ENCODE peak calls at places on chromosomes 3 and 15, in ten cellular contexts. One of them, this sample, is unnamed.

GRCh38 chr15:88269371-88270062 is 13.0 kb upstream of the NTRK3 start:
- DNase-seq in body of pancreas: no peak
- DNase-seq in spleen: peak
- DNase-seq in OCI-LY7: no peak
- DNase-seq in GM23248: no peak
- DNase-seq in CD4-positive, alpha-beta memory T cell: no peak
- DNase-seq in IMR-90: no peak
- DNase-seq in PC-9: no peak
- DNase-seq in CD8-positive, alpha-beta T cell: no peak
- DNase-seq in cardiac muscle cell: no peak
- DNase-seq in this sample: no peak

GRCh38 chr15:33152502-33153109 is 41.9 kb downstream of the FMN1 start:
- DNase-seq in GM23248: peak
- DNase-seq in OCI-LY7: no peak
- DNase-seq in spleen: no peak
- DNase-seq in CD4-positive, alpha-beta memory T cell: no peak
- DNase-seq in IMR-90: peak
- DNase-seq in PC-9: no peak
- DNase-seq in body of pancreas: no peak
- DNase-seq in CD8-positive, alpha-beta T cell: no peak
- DNase-seq in cardiac muscle cell: peak
- DNase-seq in this sample: peak

GRCh38 chr3:13281657-13282527 is 138.2 kb downstream of the NUP210 start:
- DNase-seq in IMR-90: no peak
- DNase-seq in CD4-positive, alpha-beta memory T cell: no peak
- DNase-seq in PC-9: peak
- DNase-seq in spleen: peak
- DNase-seq in GM23248: no peak
- DNase-seq in body of pancreas: peak
- DNase-seq in cardiac muscle cell: peak
- DNase-seq in CD8-positive, alpha-beta T cell: no peak
- DNase-seq in OCI-LY7: no peak
- DNase-seq in this sample: peak

GRCh38 chr15:64813075-64813474 is 12.4 kb downstream of the PIF1 start:
- DNase-seq in CD8-positive, alpha-beta T cell: no peak
- DNase-seq in IMR-90: peak
- DNase-seq in spleen: no peak
- DNase-seq in PC-9: no peak
- DNase-seq in OCI-LY7: no peak
- DNase-seq in cardiac muscle cell: peak
- DNase-seq in GM23248: peak
- DNase-seq in CD4-positive, alpha-beta memory T cell: no peak
- DNase-seq in body of pancreas: peak
- DNase-seq in this sample: no peak

GRCh38 chr3:149224736-149225594 is 3.3 kb upstream of the CP start:
- DNase-seq in spleen: no peak
- DNase-seq in GM23248: peak
- DNase-seq in PC-9: peak
- DNase-seq in IMR-90: peak
- DNase-seq in CD8-positive, alpha-beta T cell: no peak
- DNase-seq in body of pancreas: peak
- DNase-seq in cardiac muscle cell: peak
- DNase-seq in CD4-positive, alpha-beta memory T cell: peak
- DNase-seq in OCI-LY7: no peak
- DNase-seq in this sample: no peak

GRCh38 chr3:115688408-115688807 is 65.1 kb downstream of the GAP43 start:
- DNase-seq in CD4-positive, alpha-beta memory T cell: no peak
- DNase-seq in body of pancreas: no peak
- DNase-seq in cardiac muscle cell: no peak
- DNase-seq in GM23248: no peak
- DNase-seq in CD8-positive, alpha-beta T cell: no peak
- DNase-seq in IMR-90: no peak
- DNase-seq in OCI-LY7: no peak
- DNase-seq in PC-9: no peak
- DNase-seq in spleen: no peak
- DNase-seq in this sample: no peak

GRCh38 chr3:135161425-135161824 is 366.4 kb downstream of the EPHB1 start:
- DNase-seq in OCI-LY7: no peak
- DNase-seq in CD4-positive, alpha-beta memory T cell: no peak
- DNase-seq in cardiac muscle cell: no peak
- DNase-seq in CD8-positive, alpha-beta T cell: no peak
- DNase-seq in PC-9: no peak
- DNase-seq in body of pancreas: no peak
- DNase-seq in GM23248: no peak
- DNase-seq in IMR-90: no peak
- DNase-seq in spleen: no peak
- DNase-seq in this sample: no peak

GRCh38 chr3:96331341-96331740 is 483.1 kb upstream of the EPHA6 start:
- DNase-seq in OCI-LY7: no peak
- DNase-seq in spleen: no peak
- DNase-seq in CD4-positive, alpha-beta memory T cell: no peak
- DNase-seq in PC-9: no peak
- DNase-seq in CD8-positive, alpha-beta T cell: no peak
- DNase-seq in cardiac muscle cell: no peak
- DNase-seq in body of pancreas: no peak
- DNase-seq in GM23248: no peak
- DNase-seq in IMR-90: no peak
- DNase-seq in this sample: no peak

GRCh38 chr3:134353831-134354611 is 20.2 kb downstream of the AMOTL2 start:
- DNase-seq in CD8-positive, alpha-beta T cell: no peak
- DNase-seq in OCI-LY7: peak
- DNase-seq in body of pancreas: peak
- DNase-seq in IMR-90: no peak
- DNase-seq in PC-9: peak
- DNase-seq in spleen: peak
- DNase-seq in cardiac muscle cell: no peak
- DNase-seq in CD4-positive, alpha-beta memory T cell: no peak
- DNase-seq in GM23248: peak
- DNase-seq in this sample: no peak

GRCh38 chr3:119589087-119589773 is 8.5 kb upstream of the PLA1A start:
- DNase-seq in body of pancreas: no peak
- DNase-seq in OCI-LY7: no peak
- DNase-seq in GM23248: no peak
- DNase-seq in cardiac muscle cell: no peak
- DNase-seq in IMR-90: no peak
- DNase-seq in CD4-positive, alpha-beta memory T cell: no peak
- DNase-seq in CD8-positive, alpha-beta T cell: no peak
- DNase-seq in PC-9: no peak
- DNase-seq in spleen: no peak
- DNase-seq in this sample: no peak

GRCh38 chr3:182045721-182046120 is 334.0 kb downstream of the SOX2 start:
- DNase-seq in CD4-positive, alpha-beta memory T cell: no peak
- DNase-seq in body of pancreas: no peak
- DNase-seq in OCI-LY7: no peak
- DNase-seq in PC-9: no peak
- DNase-seq in spleen: no peak
- DNase-seq in CD8-positive, alpha-beta T cell: no peak
- DNase-seq in IMR-90: no peak
- DNase-seq in GM23248: no peak
- DNase-seq in cardiac muscle cell: no peak
- DNase-seq in this sample: no peak

GRCh38 chr15:101046826-101047225 is 127.7 kb downstream of the LRRK1 start:
- DNase-seq in spleen: no peak
- DNase-seq in CD8-positive, alpha-beta T cell: no peak
- DNase-seq in IMR-90: no peak
- DNase-seq in GM23248: no peak
- DNase-seq in CD4-positive, alpha-beta memory T cell: no peak
- DNase-seq in OCI-LY7: no peak
- DNase-seq in cardiac muscle cell: no peak
- DNase-seq in PC-9: no peak
- DNase-seq in body of pancreas: no peak
- DNase-seq in this sample: no peak

DNA sequence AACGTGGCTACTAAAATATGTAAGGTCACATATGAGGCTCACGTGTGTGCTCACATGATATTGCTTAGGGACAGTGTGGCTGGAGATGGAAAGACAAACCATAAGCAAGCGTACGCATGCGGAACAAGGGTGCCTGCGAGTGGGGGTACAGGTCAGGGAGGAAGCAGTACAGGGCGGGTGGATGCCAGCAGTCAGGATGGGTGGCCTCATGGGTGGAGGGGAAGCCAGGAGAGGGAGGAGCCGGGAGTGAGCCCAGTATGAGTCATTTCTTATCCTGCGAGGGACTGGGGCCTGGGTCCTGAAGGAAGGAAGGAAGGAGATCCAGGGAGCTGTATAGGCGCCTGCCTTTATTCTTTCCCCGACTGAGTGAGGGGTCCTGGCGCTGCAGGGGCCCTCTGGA is 42.0 kb upstream of the CGNL1 start:
- DNase-seq in OCI-LY7: no peak
- DNase-seq in body of pancreas: no peak
- DNase-seq in cardiac muscle cell: peak
- DNase-seq in PC-9: no peak
- DNase-seq in GM23248: peak
- DNase-seq in CD8-positive, alpha-beta T cell: no peak
- DNase-seq in spleen: no peak
- DNase-seq in IMR-90: peak
- DNase-seq in CD4-positive, alpha-beta memory T cell: no peak
- DNase-seq in this sample: no peak
- H3K27ac ChIP-seq in OCI-LY7: no peak
- H3K27ac ChIP-seq in body of pancreas: no peak
- H3K27ac ChIP-seq in cardiac muscle cell: no peak
- H3K27ac ChIP-seq in PC-9: no peak
- H3K27ac ChIP-seq in GM23248: no peak
- H3K27ac ChIP-seq in CD8-positive, alpha-beta T cell: no peak
- H3K27ac ChIP-seq in spleen: no peak
- H3K27ac ChIP-seq in IMR-90: no peak
- H3K27ac ChIP-seq in CD4-positive, alpha-beta memory T cell: no peak
- H3K27ac ChIP-seq in this sample: no peak

GRCh38 chr3:12041476-12041875 is 37.3 kb downstream of the SYN2 start:
- DNase-seq in IMR-90: no peak
- DNase-seq in spleen: no peak
- DNase-seq in OCI-LY7: no peak
- DNase-seq in CD4-positive, alpha-beta memory T cell: no peak
- DNase-seq in CD8-positive, alpha-beta T cell: no peak
- DNase-seq in cardiac muscle cell: no peak
- DNase-seq in PC-9: no peak
- DNase-seq in GM23248: no peak
- DNase-seq in body of pancreas: no peak
- DNase-seq in this sample: no peak

GRCh38 chr3:12044860-12045259 is 40.7 kb downstream of the SYN2 start:
- DNase-seq in body of pancreas: no peak
- DNase-seq in IMR-90: no peak
- DNase-seq in CD4-positive, alpha-beta memory T cell: no peak
- DNase-seq in cardiac muscle cell: no peak
- DNase-seq in CD8-positive, alpha-beta T cell: no peak
- DNase-seq in GM23248: no peak
- DNase-seq in PC-9: no peak
- DNase-seq in OCI-LY7: no peak
- DNase-seq in spleen: no peak
- DNase-seq in this sample: no peak

GRCh38 chr3:12040902-12041301 is 36.7 kb downstream of the SYN2 start:
- DNase-seq in IMR-90: no peak
- DNase-seq in CD4-positive, alpha-beta memory T cell: no peak
- DNase-seq in body of pancreas: no peak
- DNase-seq in GM23248: no peak
- DNase-seq in CD8-positive, alpha-beta T cell: no peak
- DNase-seq in cardiac muscle cell: no peak
- DNase-seq in OCI-LY7: no peak
- DNase-seq in PC-9: no peak
- DNase-seq in spleen: no peak
- DNase-seq in this sample: no peak

GRCh38 chr3:12046406-12046805 is 42.2 kb downstream of the SYN2 start:
- DNase-seq in GM23248: peak
- DNase-seq in CD4-positive, alpha-beta memory T cell: no peak
- DNase-seq in spleen: no peak
- DNase-seq in OCI-LY7: no peak
- DNase-seq in cardiac muscle cell: no peak
- DNase-seq in IMR-90: no peak
- DNase-seq in CD8-positive, alpha-beta T cell: no peak
- DNase-seq in PC-9: no peak
- DNase-seq in body of pancreas: no peak
- DNase-seq in this sample: no peak

DNA sequence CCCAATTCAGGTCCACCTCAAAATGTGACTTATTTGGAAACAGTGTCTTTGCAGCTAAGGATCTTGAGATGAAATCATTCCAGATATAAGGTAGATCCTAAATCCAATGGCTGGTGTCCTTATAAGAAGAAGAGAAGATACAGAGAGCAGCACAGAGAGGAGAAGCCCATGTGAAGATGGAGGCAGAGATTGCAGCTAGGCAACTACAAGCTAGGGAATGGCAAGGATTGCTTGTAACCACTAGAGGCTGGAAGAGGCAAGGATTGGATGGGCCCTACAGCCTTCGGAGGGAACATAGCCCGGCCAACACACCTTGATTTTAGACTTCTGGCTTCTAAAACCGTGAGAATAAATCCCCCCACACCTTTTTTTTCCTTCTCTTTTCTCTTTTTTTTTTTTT is 38.5 kb downstream of the SYN2 start:
- DNase-seq in PC-9: no peak
- DNase-seq in IMR-90: no peak
- DNase-seq in body of pancreas: no peak
- DNase-seq in cardiac muscle cell: no peak
- DNase-seq in GM23248: no peak
- DNase-seq in CD4-positive, alpha-beta memory T cell: no peak
- DNase-seq in CD8-positive, alpha-beta T cell: no peak
- DNase-seq in spleen: no peak
- DNase-seq in OCI-LY7: no peak
- DNase-seq in this sample: no peak
- H3K27ac ChIP-seq in PC-9: no peak
- H3K27ac ChIP-seq in IMR-90: no peak
- H3K27ac ChIP-seq in body of pancreas: no peak
- H3K27ac ChIP-seq in cardiac muscle cell: no peak
- H3K27ac ChIP-seq in GM23248: no peak
- H3K27ac ChIP-seq in CD4-positive, alpha-beta memory T cell: no peak
- H3K27ac ChIP-seq in CD8-positive, alpha-beta T cell: no peak
- H3K27ac ChIP-seq in spleen: no peak
- H3K27ac ChIP-seq in OCI-LY7: no peak
- H3K27ac ChIP-seq in this sample: no peak

GRCh38 chr3:29695201-29695904 is 414.5 kb downstream of the RBMS3 start:
- DNase-seq in CD4-positive, alpha-beta memory T cell: no peak
- DNase-seq in body of pancreas: no peak
- DNase-seq in OCI-LY7: no peak
- DNase-seq in PC-9: peak
- DNase-seq in spleen: no peak
- DNase-seq in IMR-90: peak
- DNase-seq in cardiac muscle cell: peak
- DNase-seq in CD8-positive, alpha-beta T cell: no peak
- DNase-seq in GM23248: peak
- DNase-seq in this sample: no peak
- H3K27ac ChIP-seq in CD4-positive, alpha-beta memory T cell: no peak
- H3K27ac ChIP-seq in body of pancreas: no peak
- H3K27ac ChIP-seq in OCI-LY7: no peak
- H3K27ac ChIP-seq in PC-9: peak
- H3K27ac ChIP-seq in spleen: peak
- H3K27ac ChIP-seq in IMR-90: peak
- H3K27ac ChIP-seq in cardiac muscle cell: peak
- H3K27ac ChIP-seq in CD8-positive, alpha-beta T cell: no peak
- H3K27ac ChIP-seq in GM23248: peak
- H3K27ac ChIP-seq in this sample: peak

DNA sequence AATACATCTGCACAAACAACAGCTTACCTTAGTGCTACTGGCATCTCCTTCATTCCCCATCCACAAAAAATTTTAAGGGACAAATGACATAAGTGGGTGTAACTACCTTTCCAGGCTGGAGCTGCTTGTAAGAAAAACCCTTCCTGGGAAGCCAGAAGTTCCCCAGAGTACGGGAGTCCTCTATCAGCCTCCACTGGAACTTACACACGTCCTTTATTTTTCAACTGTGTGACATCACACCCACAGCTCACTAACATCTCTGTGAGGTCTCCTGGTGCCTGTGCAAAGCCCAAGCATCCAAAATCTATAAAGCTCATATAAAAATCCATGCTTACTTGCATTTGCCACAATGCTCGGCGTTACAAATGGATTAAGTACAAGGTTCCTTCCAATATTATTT is 27.6 kb downstream of the LRIG1 start:
- DNase-seq in CD4-positive, alpha-beta memory T cell: no peak
- DNase-seq in cardiac muscle cell: peak
- DNase-seq in CD8-positive, alpha-beta T cell: no peak
- DNase-seq in GM23248: peak
- DNase-seq in OCI-LY7: no peak
- DNase-seq in IMR-90: peak
- DNase-seq in body of pancreas: no peak
- DNase-seq in spleen: no peak
- DNase-seq in PC-9: no peak
- DNase-seq in this sample: no peak
- H3K27ac ChIP-seq in CD4-positive, alpha-beta memory T cell: peak
- H3K27ac ChIP-seq in cardiac muscle cell: no peak
- H3K27ac ChIP-seq in CD8-positive, alpha-beta T cell: no peak
- H3K27ac ChIP-seq in GM23248: peak
- H3K27ac ChIP-seq in OCI-LY7: peak
- H3K27ac ChIP-seq in IMR-90: peak
- H3K27ac ChIP-seq in body of pancreas: peak
- H3K27ac ChIP-seq in spleen: no peak
- H3K27ac ChIP-seq in PC-9: no peak
- H3K27ac ChIP-seq in this sample: no peak

This sample was measured in thyroid gland.